ENCODE peak calls at places on chromosomes 4 and X, in six cellular contexts. One of them, this sample, is unnamed.
A peak's percentile ranks its signal among the peaks of the same experiment; 100 is the strongest.

GRCh38 chrX:66731398-66731797 is 92.5 kb upstream of the EDA2R start:
- DNase-seq in CD8-positive, alpha-beta T cell: no peak
- DNase-seq in neural progenitor cell: peak; percentile 63
- DNase-seq in GM23248: peak; percentile 57
- DNase-seq in left ventricle myocardium inferior: no peak
- DNase-seq in right lobe of liver: no peak
- DNase-seq in this sample: no peak

GRCh38 chrX:55490974-55491373 is 1.3 kb upstream of the USP51 start:
- DNase-seq in CD8-positive, alpha-beta T cell: no peak
- DNase-seq in neural progenitor cell: no peak
- DNase-seq in GM23248: no peak
- DNase-seq in left ventricle myocardium inferior: no peak
- DNase-seq in right lobe of liver: peak; percentile 36
- DNase-seq in this sample: no peak

GRCh38 chr4:123997736-123998449 is 601.3 kb downstream of the SPRY1 start:
- DNase-seq in CD8-positive, alpha-beta T cell: no peak
- DNase-seq in neural progenitor cell: no peak
- DNase-seq in GM23248: no peak
- DNase-seq in left ventricle myocardium inferior: no peak
- DNase-seq in right lobe of liver: no peak
- DNase-seq in this sample: no peak

GRCh38 chr4:73213917-73214663 is 44.5 kb downstream of the ANKRD17 start:
- DNase-seq in CD8-positive, alpha-beta T cell: no peak
- DNase-seq in neural progenitor cell: no peak
- DNase-seq in GM23248: peak; percentile 40
- DNase-seq in left ventricle myocardium inferior: no peak
- DNase-seq in right lobe of liver: no peak
- DNase-seq in this sample: no peak

GRCh38 chrX:48940404-48940955 is 16.9 kb downstream of the OTUD5 start:
- DNase-seq in CD8-positive, alpha-beta T cell: no peak
- DNase-seq in neural progenitor cell: no peak
- DNase-seq in GM23248: no peak
- DNase-seq in left ventricle myocardium inferior: no peak
- DNase-seq in right lobe of liver: no peak
- DNase-seq in this sample: no peak

GRCh38 chrX:132216283-132216682 is 3.0 kb downstream of the RAP2C start:
- DNase-seq in CD8-positive, alpha-beta T cell: peak; percentile 20
- DNase-seq in neural progenitor cell: no peak
- DNase-seq in GM23248: no peak
- DNase-seq in left ventricle myocardium inferior: no peak
- DNase-seq in right lobe of liver: no peak
- DNase-seq in this sample: peak; percentile 53

GRCh38 chr4:4673070-4673469 is 131.2 kb upstream of the STX18 start:
- DNase-seq in CD8-positive, alpha-beta T cell: no peak
- DNase-seq in neural progenitor cell: peak; percentile 87
- DNase-seq in GM23248: peak; percentile 88
- DNase-seq in left ventricle myocardium inferior: no peak
- DNase-seq in right lobe of liver: no peak
- DNase-seq in this sample: no peak

GRCh38 chrX:155899366-155899765 is 18.2 kb downstream of the VAMP7 start:
- DNase-seq in CD8-positive, alpha-beta T cell: no peak
- DNase-seq in neural progenitor cell: no peak
- DNase-seq in GM23248: no peak
- DNase-seq in left ventricle myocardium inferior: no peak
- DNase-seq in right lobe of liver: no peak
- DNase-seq in this sample: no peak

GRCh38 chr4:42768125-42768748 is 111.3 kb upstream of the ATP8A1 start:
- DNase-seq in CD8-positive, alpha-beta T cell: peak; percentile 6
- DNase-seq in neural progenitor cell: peak; percentile 11
- DNase-seq in GM23248: no peak
- DNase-seq in left ventricle myocardium inferior: no peak
- DNase-seq in right lobe of liver: no peak
- DNase-seq in this sample: no peak

DNA sequence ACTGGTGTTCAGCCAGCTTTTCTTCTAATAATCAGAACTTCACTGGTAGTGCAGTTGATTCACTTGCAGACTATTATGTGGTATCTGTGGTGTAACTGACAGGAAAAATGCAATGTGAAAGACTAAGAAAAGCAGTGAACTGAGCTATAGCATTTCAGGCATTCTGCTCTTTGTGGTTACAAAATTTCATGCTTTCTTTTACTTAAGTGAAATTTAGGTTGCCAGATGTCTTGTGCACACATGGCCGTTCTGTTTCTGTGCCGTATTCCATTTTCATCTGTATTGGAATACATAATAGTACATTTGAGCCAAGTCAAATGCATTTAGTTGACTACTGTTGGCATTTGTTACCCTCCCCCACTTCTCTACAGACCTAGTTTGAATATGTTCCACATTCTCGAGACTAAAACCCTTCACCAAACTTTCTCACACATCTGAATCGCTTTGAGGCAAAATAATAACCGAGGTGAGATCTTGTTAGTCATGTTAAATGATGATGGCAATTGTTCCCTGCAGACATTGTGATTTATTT is 8.2 kb downstream of the RTL3 start:
- DNase-seq in CD8-positive, alpha-beta T cell: no peak
- DNase-seq in neural progenitor cell: no peak
- DNase-seq in GM23248: peak; percentile 55
- DNase-seq in left ventricle myocardium inferior: no peak
- DNase-seq in right lobe of liver: no peak
- DNase-seq in this sample: no peak
- H3K27ac ChIP-seq in CD8-positive, alpha-beta T cell: no peak overlapping the region
- H3K27ac ChIP-seq in neural progenitor cell: no peak overlapping the region
- H3K27ac ChIP-seq in GM23248: peak overlapping the region; percentile 43
- H3K27ac ChIP-seq in left ventricle myocardium inferior: no peak overlapping the region
- H3K27ac ChIP-seq in right lobe of liver: no peak overlapping the region
- H3K27ac ChIP-seq in this sample: no peak overlapping the region

GRCh38 chr4:184344435-184344834 is 126.8 kb upstream of the ENPP6 start:
- DNase-seq in CD8-positive, alpha-beta T cell: no peak
- DNase-seq in neural progenitor cell: no peak
- DNase-seq in GM23248: no peak
- DNase-seq in left ventricle myocardium inferior: no peak
- DNase-seq in right lobe of liver: no peak
- DNase-seq in this sample: no peak

GRCh38 chr4:184344899-184345572 is 127.4 kb upstream of the ENPP6 start:
- DNase-seq in CD8-positive, alpha-beta T cell: no peak
- DNase-seq in neural progenitor cell: no peak
- DNase-seq in GM23248: no peak
- DNase-seq in left ventricle myocardium inferior: no peak
- DNase-seq in right lobe of liver: peak; percentile 65
- DNase-seq in this sample: no peak

GRCh38 chr4:184343400-184344177 is 125.9 kb upstream of the ENPP6 start:
- DNase-seq in CD8-positive, alpha-beta T cell: peak; percentile 36
- DNase-seq in neural progenitor cell: peak; percentile 87
- DNase-seq in GM23248: peak; percentile 89
- DNase-seq in left ventricle myocardium inferior: peak; percentile 61
- DNase-seq in right lobe of liver: peak; percentile 79
- DNase-seq in this sample: peak; percentile 78

GRCh38 chr4:184345573-184345922 is 127.9 kb upstream of the ENPP6 start:
- DNase-seq in CD8-positive, alpha-beta T cell: no peak
- DNase-seq in neural progenitor cell: no peak
- DNase-seq in GM23248: no peak
- DNase-seq in left ventricle myocardium inferior: peak; percentile 58
- DNase-seq in right lobe of liver: peak; percentile 75
- DNase-seq in this sample: no peak

DNA sequence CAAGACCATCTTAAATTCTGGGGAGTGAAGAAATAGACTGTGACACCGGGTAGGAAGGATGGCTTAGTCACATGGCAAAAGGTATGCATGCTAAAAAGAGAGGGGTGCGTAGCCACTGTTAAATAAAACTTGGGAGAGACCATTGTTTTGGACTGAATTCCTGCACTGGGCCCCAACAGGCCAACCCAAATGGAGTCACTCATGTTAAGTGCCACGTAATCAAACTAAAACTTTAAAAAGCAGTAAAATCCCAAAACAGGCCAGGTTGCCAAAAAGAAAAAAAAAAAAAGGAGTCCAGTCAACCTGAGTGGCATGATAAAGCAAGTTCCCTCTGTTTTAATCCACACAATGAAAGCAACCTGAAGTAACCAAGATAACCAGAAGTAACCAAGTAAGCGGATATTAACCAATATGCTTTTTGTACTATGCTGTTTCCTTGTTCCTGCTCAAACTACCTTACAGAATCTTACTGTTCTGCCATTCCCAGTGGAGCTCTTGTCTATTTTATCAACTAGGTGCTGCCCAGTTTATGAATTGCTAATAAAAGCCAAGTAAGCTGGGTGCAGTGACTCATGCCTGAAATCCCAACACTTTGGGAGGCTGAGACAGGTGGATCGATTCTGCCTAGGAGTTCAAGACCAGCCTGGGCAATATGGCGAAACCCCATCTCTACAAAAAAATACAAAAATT is 124.6 kb upstream of the ENPP6 start:
- DNase-seq in CD8-positive, alpha-beta T cell: no peak
- DNase-seq in neural progenitor cell: no peak
- DNase-seq in GM23248: no peak
- DNase-seq in left ventricle myocardium inferior: no peak
- DNase-seq in right lobe of liver: no peak
- DNase-seq in this sample: no peak
- H3K27ac ChIP-seq in CD8-positive, alpha-beta T cell: no peak overlapping the region
- H3K27ac ChIP-seq in neural progenitor cell: no peak overlapping the region
- H3K27ac ChIP-seq in GM23248: no peak overlapping the region
- H3K27ac ChIP-seq in left ventricle myocardium inferior: peak overlapping the region; percentile 92
- H3K27ac ChIP-seq in right lobe of liver: no peak overlapping the region
- H3K27ac ChIP-seq in this sample: no peak overlapping the region

GRCh38 chr4:52959545-52959944 is 97.4 kb downstream of the RASL11B start:
- DNase-seq in CD8-positive, alpha-beta T cell: no peak
- DNase-seq in neural progenitor cell: no peak
- DNase-seq in GM23248: peak; percentile 80
- DNase-seq in left ventricle myocardium inferior: no peak
- DNase-seq in right lobe of liver: no peak
- DNase-seq in this sample: no peak
- H3K27ac ChIP-seq in CD8-positive, alpha-beta T cell: no peak overlapping the region
- H3K27ac ChIP-seq in neural progenitor cell: no peak overlapping the region
- H3K27ac ChIP-seq in GM23248: peak overlapping the region; percentile 38
- H3K27ac ChIP-seq in left ventricle myocardium inferior: no peak overlapping the region
- H3K27ac ChIP-seq in right lobe of liver: no peak overlapping the region
- H3K27ac ChIP-seq in this sample: no peak overlapping the region

GRCh38 chr4:122830392-122831095 is 3.9 kb downstream of the FGF2 start:
- DNase-seq in CD8-positive, alpha-beta T cell: no peak
- DNase-seq in neural progenitor cell: no peak
- DNase-seq in GM23248: peak; percentile 41
- DNase-seq in left ventricle myocardium inferior: no peak
- DNase-seq in right lobe of liver: no peak
- DNase-seq in this sample: no peak
- H3K27ac ChIP-seq in CD8-positive, alpha-beta T cell: no peak overlapping the region
- H3K27ac ChIP-seq in neural progenitor cell: no peak overlapping the region
- H3K27ac ChIP-seq in GM23248: peak overlapping the region; percentile 95
- H3K27ac ChIP-seq in left ventricle myocardium inferior: no peak overlapping the region
- H3K27ac ChIP-seq in right lobe of liver: no peak overlapping the region
- H3K27ac ChIP-seq in this sample: no peak overlapping the region

DNA sequence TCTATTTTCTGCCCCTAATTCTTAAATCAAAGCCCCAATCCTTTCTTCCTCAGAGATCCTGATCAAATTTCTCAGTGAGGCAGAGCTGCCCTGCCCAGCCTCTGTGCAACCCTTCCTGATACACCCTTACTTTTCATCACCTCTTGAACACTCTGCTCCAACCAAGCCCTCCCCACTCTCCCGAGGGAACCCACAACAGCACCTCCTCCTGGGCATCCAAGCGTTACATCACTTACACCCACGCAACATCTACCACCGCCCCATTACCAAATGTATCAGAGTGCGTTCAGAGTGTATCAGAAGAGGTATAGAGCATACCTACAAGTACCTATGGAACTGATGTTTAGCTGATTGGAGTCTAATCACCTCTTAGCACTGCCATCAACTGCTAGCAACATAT is 186.5 kb downstream of the RAP1GDS1 start:
- DNase-seq in CD8-positive, alpha-beta T cell: no peak
- DNase-seq in neural progenitor cell: no peak
- DNase-seq in GM23248: no peak
- DNase-seq in left ventricle myocardium inferior: no peak
- DNase-seq in right lobe of liver: no peak
- DNase-seq in this sample: no peak
- H3K27ac ChIP-seq in CD8-positive, alpha-beta T cell: no peak overlapping the region
- H3K27ac ChIP-seq in neural progenitor cell: no peak overlapping the region
- H3K27ac ChIP-seq in GM23248: no peak overlapping the region
- H3K27ac ChIP-seq in left ventricle myocardium inferior: no peak overlapping the region
- H3K27ac ChIP-seq in right lobe of liver: no peak overlapping the region
- H3K27ac ChIP-seq in this sample: no peak overlapping the region

GRCh38 chrX:19040373-19040772 is 56.5 kb upstream of the PHKA2 start:
- DNase-seq in CD8-positive, alpha-beta T cell: no peak
- DNase-seq in neural progenitor cell: no peak
- DNase-seq in GM23248: no peak
- DNase-seq in left ventricle myocardium inferior: no peak
- DNase-seq in right lobe of liver: no peak
- DNase-seq in this sample: no peak
- H3K27ac ChIP-seq in CD8-positive, alpha-beta T cell: no peak overlapping the region
- H3K27ac ChIP-seq in neural progenitor cell: no peak overlapping the region
- H3K27ac ChIP-seq in GM23248: no peak overlapping the region
- H3K27ac ChIP-seq in left ventricle myocardium inferior: no peak overlapping the region
- H3K27ac ChIP-seq in right lobe of liver: no peak overlapping the region
- H3K27ac ChIP-seq in this sample: no peak overlapping the region

GRCh38 chrX:106894392-106894909 is 8.7 kb downstream of the RIPPLY1 start:
- DNase-seq in CD8-positive, alpha-beta T cell: peak; percentile 53
- DNase-seq in neural progenitor cell: peak; percentile 81
- DNase-seq in GM23248: peak; percentile 79
- DNase-seq in left ventricle myocardium inferior: no peak
- DNase-seq in right lobe of liver: no peak
- DNase-seq in this sample: no peak
- H3K27ac ChIP-seq in CD8-positive, alpha-beta T cell: no peak overlapping the region
- H3K27ac ChIP-seq in neural progenitor cell: no peak overlapping the region
- H3K27ac ChIP-seq in GM23248: peak overlapping the region; percentile 37
- H3K27ac ChIP-seq in left ventricle myocardium inferior: no peak overlapping the region
- H3K27ac ChIP-seq in right lobe of liver: no peak overlapping the region
- H3K27ac ChIP-seq in this sample: no peak overlapping the region

GRCh38 chrX:121763671-121764070 is 716.3 kb downstream of the GLUD2 start:
- DNase-seq in CD8-positive, alpha-beta T cell: no peak
- DNase-seq in neural progenitor cell: no peak
- DNase-seq in GM23248: no peak
- DNase-seq in left ventricle myocardium inferior: no peak
- DNase-seq in right lobe of liver: no peak
- DNase-seq in this sample: no peak

DNA sequence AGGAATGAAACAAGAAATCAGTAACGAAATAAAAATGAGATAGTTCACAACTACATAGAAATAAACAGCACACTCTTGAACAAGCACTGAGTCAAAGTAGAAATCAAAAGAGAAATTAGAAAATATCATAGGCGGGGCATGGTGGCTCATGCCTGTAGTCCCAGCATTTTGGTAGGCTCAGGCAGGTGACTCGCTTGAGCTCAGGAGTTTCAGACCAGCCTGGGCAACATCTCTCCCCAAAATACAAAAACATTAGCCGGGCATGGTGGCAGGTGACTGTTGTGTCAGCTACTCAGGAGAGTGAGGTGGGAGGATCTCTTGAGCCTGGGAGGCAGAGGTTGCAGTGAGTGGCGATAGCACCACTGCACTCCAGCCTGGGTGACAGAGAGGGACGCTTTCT is 714.4 kb downstream of the GLUD2 start:
- DNase-seq in CD8-positive, alpha-beta T cell: no peak
- DNase-seq in neural progenitor cell: no peak
- DNase-seq in GM23248: no peak
- DNase-seq in left ventricle myocardium inferior: no peak
- DNase-seq in right lobe of liver: no peak
- DNase-seq in this sample: no peak
- H3K27ac ChIP-seq in CD8-positive, alpha-beta T cell: no peak overlapping the region
- H3K27ac ChIP-seq in neural progenitor cell: no peak overlapping the region
- H3K27ac ChIP-seq in GM23248: no peak overlapping the region
- H3K27ac ChIP-seq in left ventricle myocardium inferior: no peak overlapping the region
- H3K27ac ChIP-seq in right lobe of liver: no peak overlapping the region
- H3K27ac ChIP-seq in this sample: no peak overlapping the region